ENCODE peak calls at places on chromosomes 3 and 15, in six cellular contexts. H, I, U, K, R and V are unnamed samples.

GRCh38 chr3:42080452-42080872 is 10.7 kb upstream of the TRAK1 start:
- DNase-seq in H (peak), I (no peak), U (no peak), K (no peak), R (peak), V (no peak)

GRCh38 chr3:126508539-126508938 is 9.0 kb downstream of the UROC1 start:
- DNase-seq in H (peak), I (no peak), U (no peak), K (no peak), R (no peak), V (no peak)

GRCh38 chr3:7518471-7518870 is 657.6 kb downstream of the GRM7 start:
- DNase-seq in H (no peak), I (no peak), U (no peak), K (no peak), R (no peak), V (no peak)

GRCh38 chr15:96360581-96361308 is 30.2 kb downstream of the NR2F2 start:
- DNase-seq in H (no peak), I (no peak), U (no peak), K (peak), R (no peak), V (no peak)

GRCh38 chr15:60444289-60444912 is 34.5 kb downstream of the ICE2 start:
- DNase-seq in H (peak), I (no peak), U (no peak), K (no peak), R (peak), V (peak)

GRCh38 chr3:101809178-101810022 is 30.4 kb downstream of the NXPE3 start:
- DNase-seq in H (peak), I (no peak), U (no peak), K (no peak), R (no peak), V (no peak)

GRCh38 chr3:189267981-189268613 is 96.3 kb downstream of the TPRG1 start:
- DNase-seq in H (peak), I (no peak), U (no peak), K (no peak), R (peak), V (no peak)

GRCh38 chr15:90955911-90956310 is 1.2 kb downstream of the RCCD1 start:
- DNase-seq in H (no peak), I (no peak), U (no peak), K (no peak), R (no peak), V (no peak)

GRCh38 chr15:85745525-85745924 is 49.2 kb downstream of the KLHL25 start:
- DNase-seq in H (no peak), I (no peak), U (no peak), K (no peak), R (no peak), V (no peak)

GRCh38 chr3:96776818-96777217 is 37.6 kb upstream of the EPHA6 start:
- DNase-seq in H (no peak), I (no peak), U (peak), K (no peak), R (no peak), V (no peak)

GRCh38 chr3:96779810-96780209 is 34.6 kb upstream of the EPHA6 start:
- DNase-seq in H (no peak), I (no peak), U (no peak), K (no peak), R (no peak), V (no peak)
- TF ChIP-seq CTCF in H (no peak), I (peak), U (no peak), K (no peak), R (no peak), V (no peak)

GRCh38 chr15:37103475-37104071 is 3.2 kb upstream of the MEIS2 start:
- DNase-seq in H (no peak), I (no peak), U (no peak), K (no peak), R (no peak), V (no peak)
- H3K4me3 ChIP-seq in H (peak), I (no peak), U (no peak), K (peak), R (no peak), V (no peak)

GRCh38 chr15:70507772-70508351 is 255.5 kb downstream of the UACA start:
- DNase-seq in H (no peak), I (no peak), U (peak), K (no peak), R (peak), V (no peak)
- TF ChIP-seq CTCF in H (no peak), I (no peak), U (no peak), K (no peak), R (no peak), V (no peak)

DNA sequence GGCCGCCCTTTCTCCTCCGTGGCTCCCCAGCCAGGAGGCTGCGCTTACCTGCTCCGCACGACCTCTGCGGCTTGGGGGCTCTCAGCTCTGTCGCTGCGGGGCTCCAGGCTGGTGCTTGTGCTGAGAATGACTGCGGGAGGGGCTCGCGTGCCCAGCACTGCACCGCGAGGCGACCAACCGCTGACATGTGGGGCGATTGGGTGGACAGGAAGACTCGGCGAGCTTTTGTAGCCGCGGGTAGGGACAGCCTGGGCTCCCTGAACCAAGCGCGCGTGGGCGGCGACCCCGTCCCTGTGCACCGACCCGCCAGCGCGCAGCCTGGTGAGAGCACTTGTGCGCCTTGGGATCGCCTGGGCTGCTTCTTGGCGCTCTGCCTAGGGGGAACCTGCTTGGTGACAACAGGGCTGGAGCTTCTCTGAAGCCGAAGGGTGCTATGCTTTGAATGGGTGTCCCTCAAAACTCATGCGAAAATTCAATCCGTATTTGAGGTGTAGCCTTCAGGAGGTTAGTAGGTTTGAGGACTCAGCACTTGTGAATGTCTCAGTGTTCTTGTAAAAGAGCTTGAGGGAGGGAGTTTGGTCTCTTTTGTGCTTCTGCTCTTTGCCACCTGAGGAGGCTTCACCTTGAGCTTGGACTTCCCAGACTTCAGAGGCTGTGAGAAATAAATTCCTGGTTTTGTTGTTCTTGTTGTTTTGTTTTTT is 50.4 kb downstream of the IL12A start:
- DNase-seq in H (no peak), I (peak), U (peak), K (no peak), R (no peak), V (no peak)
- H3K4me3 ChIP-seq in H (peak), I (peak), U (peak), K (no peak), R (no peak), V (peak)

GRCh38 chr3:44530957-44531356 is 24.0 kb upstream of the ZKSCAN7 start:
- DNase-seq in H (no peak), I (no peak), U (no peak), K (no peak), R (no peak), V (no peak)

GRCh38 chr3:44525060-44525459 is 29.9 kb upstream of the ZKSCAN7 start:
- DNase-seq in H (no peak), I (no peak), U (no peak), K (no peak), R (no peak), V (no peak)

DNA sequence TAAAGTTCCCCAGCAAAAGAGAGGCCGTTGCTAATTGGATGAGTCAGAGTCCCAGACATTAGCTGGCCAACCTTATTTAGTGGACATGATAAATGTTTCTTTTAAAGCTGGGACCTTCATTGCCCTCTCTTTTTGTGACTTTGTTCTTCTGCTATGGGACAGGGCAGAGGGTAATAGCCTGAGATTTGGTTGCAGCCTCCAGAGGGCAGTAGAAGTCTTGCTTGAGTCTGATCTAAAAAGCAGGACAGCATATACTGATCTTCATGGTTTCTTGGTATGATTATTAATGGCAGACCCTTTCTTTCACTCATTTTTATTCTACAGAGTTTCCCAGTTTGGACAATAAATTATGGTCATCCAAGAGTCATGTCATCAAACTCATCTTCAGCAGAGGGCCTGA is 25.1 kb upstream of the ZKSCAN7 start:
- DNase-seq in H (peak), I (no peak), U (no peak), K (no peak), R (no peak), V (no peak)
- TF ChIP-seq CTCF in H (peak), I (no peak), U (no peak), K (no peak), R (peak), V (peak)

DNA sequence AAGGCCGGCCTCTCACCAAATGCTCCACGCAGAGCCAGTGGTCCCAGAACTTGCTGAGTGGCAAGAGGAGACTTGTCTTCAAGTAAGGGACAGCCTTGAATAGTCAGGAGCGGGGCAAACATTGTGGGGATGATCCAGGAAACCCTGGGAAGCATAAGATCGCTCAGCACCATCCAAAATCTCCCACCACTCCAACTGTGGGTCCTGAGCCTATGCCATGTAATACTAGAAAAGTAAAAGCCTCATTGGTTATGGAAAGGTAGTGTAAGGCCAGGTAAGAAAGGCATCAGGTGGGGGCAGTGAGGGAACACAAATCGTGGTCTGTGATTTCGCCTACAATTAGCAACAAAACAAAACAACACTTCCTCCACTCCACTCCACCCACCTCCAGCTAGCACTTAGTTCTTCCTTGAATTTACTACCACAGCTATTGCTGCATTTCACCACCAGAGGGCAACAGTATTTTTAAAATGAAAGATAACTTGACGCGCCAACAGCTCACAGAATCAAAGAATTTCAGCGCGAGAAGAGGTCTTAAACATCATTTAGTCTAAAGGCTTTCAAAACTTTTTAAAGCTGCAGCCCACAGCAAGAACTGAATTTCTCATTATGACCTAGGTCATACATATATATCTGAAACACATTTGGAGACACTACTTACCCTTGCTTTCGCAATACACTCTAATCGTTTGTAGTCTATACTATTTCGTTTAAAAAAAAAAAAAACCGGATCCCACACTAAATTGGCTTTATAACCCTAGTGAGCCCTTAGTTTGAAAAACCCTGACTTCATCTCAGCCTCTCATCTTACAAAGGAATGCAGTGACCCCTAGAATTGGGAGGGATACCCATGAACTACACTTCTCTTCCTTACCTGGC is 4.5 kb downstream of the RARRES1 start:
- DNase-seq in H (peak), I (no peak), U (no peak), K (no peak), R (peak), V (no peak)
- H3K4me3 ChIP-seq in H (no peak), I (no peak), U (peak), K (no peak), R (no peak), V (no peak)

GRCh38 chr3:143120716-143121239 is 1.2 kb downstream of the CHST2 start:
- DNase-seq in H (peak), I (no peak), U (peak), K (no peak), R (peak), V (no peak)
- TF ChIP-seq CTCF in H (peak), I (no peak), U (no peak), K (no peak), R (peak), V (peak)